ENCODE peak calls at places on chromosomes 5 and 9, in ten cellular contexts. One of them, this sample, is unnamed.
A peak's percentile ranks its signal among the peaks of the same experiment; 100 is the strongest.

GRCh38 chr9:113579270-113580040 is 115.9 kb downstream of the RGS3 start:
- DNase-seq in M059J: peak; percentile 71
- DNase-seq in sciatic nerve: no peak
- DNase-seq in midbrain: no peak
- DNase-seq in mucosa of gallbladder: no peak
- DNase-seq in WTC11: no peak
- DNase-seq in activated T-cell treated with anti-CD3 and anti-CD28 coated beads, Interleukin-2, amount 50 U/mL, for 4 hours: no peak
- DNase-seq in HTR-8/SVneo: peak; percentile 21
- DNase-seq in iPS-NIHi11: no peak
- DNase-seq in GM13977: peak; percentile 65
- DNase-seq in this sample: no peak

GRCh38 chr5:176855598-176855997 is 43.5 kb downstream of the HK3 start:
- DNase-seq in M059J: no peak
- DNase-seq in sciatic nerve: no peak
- DNase-seq in midbrain: no peak
- DNase-seq in mucosa of gallbladder: no peak
- DNase-seq in WTC11: no peak
- DNase-seq in activated T-cell treated with anti-CD3 and anti-CD28 coated beads, Interleukin-2, amount 50 U/mL, for 4 hours: no peak
- DNase-seq in HTR-8/SVneo: no peak
- DNase-seq in iPS-NIHi11: no peak
- DNase-seq in GM13977: no peak
- DNase-seq in this sample: no peak

GRCh38 chr5:61625682-61626620 is 293.9 kb downstream of the ZSWIM6 start:
- DNase-seq in M059J: peak; percentile 70
- DNase-seq in sciatic nerve: peak; percentile 85
- DNase-seq in midbrain: peak; percentile 89
- DNase-seq in mucosa of gallbladder: peak; percentile 68
- DNase-seq in WTC11: peak; percentile 75
- DNase-seq in activated T-cell treated with anti-CD3 and anti-CD28 coated beads, Interleukin-2, amount 50 U/mL, for 4 hours: no peak
- DNase-seq in HTR-8/SVneo: no peak
- DNase-seq in iPS-NIHi11: peak; percentile 71
- DNase-seq in GM13977: peak; percentile 31
- DNase-seq in this sample: peak; percentile 29

GRCh38 chr5:89452081-89452480 is 569.1 kb upstream of the MEF2C start:
- DNase-seq in M059J: no peak
- DNase-seq in sciatic nerve: no peak
- DNase-seq in midbrain: no peak
- DNase-seq in mucosa of gallbladder: no peak
- DNase-seq in WTC11: no peak
- DNase-seq in activated T-cell treated with anti-CD3 and anti-CD28 coated beads, Interleukin-2, amount 50 U/mL, for 4 hours: no peak
- DNase-seq in HTR-8/SVneo: no peak
- DNase-seq in iPS-NIHi11: no peak
- DNase-seq in GM13977: no peak
- DNase-seq in this sample: no peak

GRCh38 chr9:127915325-127915752 is 1.5 kb downstream of the ST6GALNAC4 start:
- DNase-seq in M059J: no peak
- DNase-seq in sciatic nerve: no peak
- DNase-seq in midbrain: no peak
- DNase-seq in mucosa of gallbladder: no peak
- DNase-seq in WTC11: no peak
- DNase-seq in activated T-cell treated with anti-CD3 and anti-CD28 coated beads, Interleukin-2, amount 50 U/mL, for 4 hours: no peak
- DNase-seq in HTR-8/SVneo: no peak
- DNase-seq in iPS-NIHi11: no peak
- DNase-seq in GM13977: no peak
- DNase-seq in this sample: no peak

GRCh38 chr5:80243567-80243966 is 12.3 kb downstream of the SERINC5 start:
- DNase-seq in M059J: no peak
- DNase-seq in sciatic nerve: no peak
- DNase-seq in midbrain: no peak
- DNase-seq in mucosa of gallbladder: no peak
- DNase-seq in WTC11: no peak
- DNase-seq in activated T-cell treated with anti-CD3 and anti-CD28 coated beads, Interleukin-2, amount 50 U/mL, for 4 hours: no peak
- DNase-seq in HTR-8/SVneo: no peak
- DNase-seq in iPS-NIHi11: no peak
- DNase-seq in GM13977: no peak
- DNase-seq in this sample: no peak

GRCh38 chr9:15373201-15373530 is 49.5 kb upstream of the SNAPC3 start:
- DNase-seq in M059J: peak; percentile 83
- DNase-seq in sciatic nerve: no peak
- DNase-seq in midbrain: no peak
- DNase-seq in mucosa of gallbladder: no peak
- DNase-seq in WTC11: no peak
- DNase-seq in activated T-cell treated with anti-CD3 and anti-CD28 coated beads, Interleukin-2, amount 50 U/mL, for 4 hours: no peak
- DNase-seq in HTR-8/SVneo: no peak
- DNase-seq in iPS-NIHi11: no peak
- DNase-seq in GM13977: no peak
- DNase-seq in this sample: peak; percentile 77

GRCh38 chr9:7536310-7536939 is 263.2 kb downstream of the DMAC1 start:
- DNase-seq in M059J: peak; percentile 8
- DNase-seq in sciatic nerve: peak; percentile 64
- DNase-seq in midbrain: peak; percentile 36
- DNase-seq in mucosa of gallbladder: peak; percentile 34
- DNase-seq in WTC11: peak; percentile 64
- DNase-seq in activated T-cell treated with anti-CD3 and anti-CD28 coated beads, Interleukin-2, amount 50 U/mL, for 4 hours: no peak
- DNase-seq in HTR-8/SVneo: peak; percentile 2
- DNase-seq in iPS-NIHi11: peak; percentile 73
- DNase-seq in GM13977: peak; percentile 26
- DNase-seq in this sample: peak; percentile 10

GRCh38 chr9:114288233-114289051 is 34.5 kb upstream of the ORM1 start:
- DNase-seq in M059J: peak; percentile 86
- DNase-seq in sciatic nerve: peak; percentile 53
- DNase-seq in midbrain: no peak
- DNase-seq in mucosa of gallbladder: no peak
- DNase-seq in WTC11: peak; percentile 43
- DNase-seq in activated T-cell treated with anti-CD3 and anti-CD28 coated beads, Interleukin-2, amount 50 U/mL, for 4 hours: no peak
- DNase-seq in HTR-8/SVneo: peak; percentile 45
- DNase-seq in iPS-NIHi11: peak; percentile 48
- DNase-seq in GM13977: no peak
- DNase-seq in this sample: peak; percentile 76

GRCh38 chr5:82174128-82174918 is 103.8 kb downstream of the RPS23 start:
- DNase-seq in M059J: peak; percentile 92
- DNase-seq in sciatic nerve: peak; percentile 69
- DNase-seq in midbrain: peak; percentile 51
- DNase-seq in mucosa of gallbladder: peak; percentile 62
- DNase-seq in WTC11: peak; percentile 88
- DNase-seq in activated T-cell treated with anti-CD3 and anti-CD28 coated beads, Interleukin-2, amount 50 U/mL, for 4 hours: peak; percentile 37
- DNase-seq in HTR-8/SVneo: peak; percentile 15
- DNase-seq in iPS-NIHi11: peak; percentile 69
- DNase-seq in GM13977: peak; percentile 68
- DNase-seq in this sample: peak; percentile 93